ENCODE peak calls at places on chromosome 6, in five cellular contexts. H, V, A, F and B are unnamed samples.

GRCh38 chr6:110338820-110339470 is 19.2 kb downstream of the METTL24 start:
- DNase-seq in V (no peak), H (no peak), A (no peak), F (no peak), B (no peak)

GRCh38 chr6:168948002-168948401 is 305.6 kb downstream of the THBS2 start:
- DNase-seq in H (no peak), V (no peak), A (no peak), F (no peak), B (no peak)

GRCh38 chr6:108463789-108464188 is 96.9 kb upstream of the FOXO3 start:
- DNase-seq in H (no peak), V (no peak), F (no peak), A (no peak), B (no peak)

GRCh38 chr6:142297996-142298753 is 3.6 kb upstream of the ADGRG6 start:
- DNase-seq in A (peak), H (peak), V (no peak), F (peak), B (no peak)

GRCh38 chr6:74366634-74367033 is 670.6 kb downstream of the CD109 start:
- DNase-seq in H (no peak), A (no peak), V (no peak), F (no peak), B (peak)

GRCh38 chr6:148596886-148597455 is 149.9 kb upstream of the UST start:
- DNase-seq in H (no peak), F (no peak), A (no peak), V (no peak), B (no peak)

GRCh38 chr6:5333653-5334052 is 72.3 kb downstream of the FARS2 start:
- DNase-seq in F (peak), V (no peak), A (peak), H (no peak), B (peak)

GRCh38 chr6:85986681-85987080 is 344.0 kb upstream of the SYNCRIP start:
- DNase-seq in A (no peak), V (no peak), H (no peak), F (no peak), B (no peak)

GRCh38 chr6:63634630-63635029 is 972 bp upstream of the PHF3 start:
- DNase-seq in A (peak), H (no peak), F (no peak), V (no peak), B (no peak)

GRCh38 chr6:52116605-52116948 is 29.2 kb upstream of the PKHD1 start:
- DNase-seq in H (no peak), F (no peak), V (no peak), A (no peak), B (no peak)

GRCh38 chr6:142867355-142867801 is 77.6 kb downstream of the HIVEP2 start:
- DNase-seq in V (no peak), H (no peak), A (no peak), F (no peak), B (no peak)

DNA sequence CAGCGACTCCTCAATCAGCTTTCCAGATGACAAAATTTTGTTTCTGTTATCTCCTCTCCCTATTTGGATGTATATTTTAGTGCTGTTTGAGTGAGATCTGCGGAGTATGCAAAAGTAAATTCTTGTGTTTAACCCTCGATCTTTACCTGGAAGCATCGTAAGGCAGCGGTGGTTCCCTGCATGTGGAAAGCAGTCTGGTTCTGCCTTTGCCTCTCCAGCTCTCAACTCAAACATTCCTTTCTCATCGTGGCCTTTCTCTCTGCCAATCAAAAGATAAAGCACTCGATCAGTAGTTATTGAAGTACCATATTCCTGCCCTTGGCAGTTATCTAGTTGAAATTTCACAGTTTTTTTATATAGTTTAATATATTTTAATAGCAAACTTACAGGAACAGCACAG is 44.0 kb upstream of the BTN3A2 start:
- DNase-seq in A (no peak), F (no peak), V (no peak), H (no peak), B (no peak)
- H3K27ac ChIP-seq in A (peak), F (peak), V (no peak), H (no peak), B (no peak)

GRCh38 chr6:33577718-33578117 is 2.4 kb downstream of the BAK1 start:
- DNase-seq in H (no peak), F (no peak), V (no peak), A (no peak), B (no peak)
- H3K27ac ChIP-seq in H (no peak), F (no peak), V (peak), A (no peak), B (peak)

GRCh38 chr6:105901583-105901982 is 184.6 kb upstream of the PRDM1 start:
- DNase-seq in V (no peak), F (no peak), A (no peak), H (no peak), B (no peak)

GRCh38 chr6:105898286-105898685 is 187.8 kb upstream of the PRDM1 start:
- DNase-seq in V (no peak), A (no peak), F (no peak), H (peak), B (no peak)

GRCh38 chr6:105900120-105900937 is 185.8 kb upstream of the PRDM1 start:
- DNase-seq in V (no peak), A (no peak), H (peak), F (no peak), B (no peak)

GRCh38 chr6:105897131-105897530 is 189.0 kb upstream of the PRDM1 start:
- DNase-seq in A (no peak), H (no peak), F (no peak), V (no peak), B (no peak)

DNA sequence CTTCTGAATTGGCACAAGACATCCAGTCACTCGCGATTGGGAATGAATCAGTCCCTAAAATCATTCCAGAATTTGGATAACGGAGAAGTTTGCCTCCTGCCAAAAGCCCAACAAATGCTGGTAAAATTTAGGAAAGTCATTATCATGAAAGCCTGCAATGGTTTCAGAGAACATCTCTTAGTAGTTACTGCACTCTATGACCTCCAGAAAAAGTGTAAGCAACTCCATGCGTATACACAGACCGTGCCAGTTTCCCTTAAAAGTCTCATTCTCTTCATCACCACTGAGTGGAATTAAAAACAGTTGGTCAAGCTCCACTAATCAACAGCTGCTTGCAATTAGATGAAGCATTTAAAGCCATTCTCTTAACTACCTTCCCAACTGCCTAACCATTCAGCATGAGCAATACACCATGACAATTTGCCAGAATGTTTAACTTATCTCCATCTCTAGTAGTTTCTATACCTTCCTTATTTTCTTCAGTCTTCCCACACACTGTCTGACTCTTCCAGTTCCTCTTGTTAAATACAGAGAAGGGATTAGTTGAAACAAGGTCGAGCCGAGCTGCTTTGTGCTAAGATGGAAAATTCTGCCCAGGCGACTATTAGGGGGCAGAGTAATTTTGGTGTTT is 183.6 kb upstream of the PRDM1 start:
- DNase-seq in A (no peak), F (no peak), V (no peak), H (no peak), B (no peak)
- H3K27ac ChIP-seq in A (no peak), F (no peak), V (no peak), H (no peak), B (no peak)

DNA sequence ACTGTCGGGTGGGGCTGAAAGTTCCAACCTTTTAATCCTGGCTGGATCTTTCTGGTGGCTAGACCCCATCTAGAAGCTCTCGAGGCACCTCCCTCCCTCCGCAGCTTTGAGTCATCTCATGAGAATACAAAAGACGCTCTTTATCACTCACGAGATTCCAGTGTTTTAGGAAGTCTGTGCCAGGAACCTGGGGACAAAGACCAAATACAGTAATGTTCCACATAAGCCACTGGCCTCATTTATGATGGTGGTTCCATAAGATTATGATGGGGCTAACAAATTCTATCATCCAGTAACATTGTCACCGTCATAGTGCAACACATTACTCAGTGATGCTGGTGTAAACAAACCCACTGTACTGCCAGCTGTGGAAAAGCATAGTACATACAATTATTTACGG is 48.7 kb downstream of the NCOA7 start:
- DNase-seq in V (no peak), H (no peak), A (no peak), F (no peak), B (no peak)
- H3K27ac ChIP-seq in V (peak), H (no peak), A (no peak), F (no peak), B (no peak)

GRCh38 chr6:46505693-46506512 is 14.7 kb upstream of the RCAN2 start:
- DNase-seq in A (no peak), H (no peak), V (peak), F (no peak), B (no peak)

GRCh38 chr6:46500382-46500781 is 9.1 kb upstream of the RCAN2 start:
- DNase-seq in F (no peak), A (no peak), H (no peak), V (no peak), B (no peak)

GRCh38 chr6:46502486-46503119 is 11.4 kb upstream of the RCAN2 start:
- DNase-seq in A (no peak), V (no peak), F (no peak), H (no peak), B (no peak)

GRCh38 chr6:46504242-46504641 is 13.0 kb upstream of the RCAN2 start:
- DNase-seq in H (no peak), V (no peak), F (no peak), A (no peak), B (no peak)

DNA sequence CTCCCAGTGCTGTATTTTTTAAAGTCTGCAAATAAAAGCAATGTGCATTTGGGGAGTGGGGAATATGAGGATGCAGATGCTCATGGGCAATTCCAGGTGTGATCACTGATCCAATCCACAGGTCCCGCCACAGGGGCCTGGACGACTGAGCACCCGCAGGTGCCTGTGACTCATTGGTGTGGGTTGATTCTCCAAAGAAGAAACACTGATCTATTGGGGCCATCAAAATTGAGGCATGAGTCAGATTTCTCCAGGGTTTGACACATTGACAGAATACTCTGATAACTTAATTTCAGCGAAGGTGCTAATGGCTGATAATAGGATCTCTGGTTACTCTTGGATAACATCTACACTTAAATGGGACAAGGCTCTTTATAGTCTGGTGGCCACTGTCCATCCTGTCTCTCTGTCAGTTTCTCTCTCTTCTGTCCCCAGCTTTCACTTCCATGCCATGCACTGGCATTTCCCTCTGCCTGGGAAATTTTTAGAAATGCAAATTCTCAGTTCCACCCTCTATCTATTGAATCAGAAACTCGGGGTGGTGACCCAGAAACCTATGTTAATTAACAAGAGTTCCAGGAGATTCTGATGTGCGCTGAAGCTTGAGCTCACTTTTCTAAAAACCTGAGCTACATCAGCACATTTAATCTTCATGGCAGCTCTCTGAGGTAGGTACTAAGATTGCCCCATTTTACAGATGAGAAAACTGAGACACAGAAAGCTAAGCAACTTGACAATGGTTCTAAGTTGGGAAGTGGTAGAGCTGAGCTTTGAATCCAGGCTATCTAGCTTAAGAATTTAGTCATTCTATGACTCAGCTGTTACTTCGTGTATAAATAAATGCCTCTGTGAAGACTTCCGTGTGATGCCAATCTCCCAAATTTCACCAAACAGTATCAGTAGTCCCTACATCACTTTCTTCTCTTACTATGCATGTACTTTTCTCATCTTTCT is 10.2 kb upstream of the RCAN2 start:
- DNase-seq in F (no peak), A (no peak), H (no peak), V (no peak), B (no peak)
- H3K27ac ChIP-seq in F (no peak), A (no peak), H (no peak), V (peak), B (no peak)

DNA sequence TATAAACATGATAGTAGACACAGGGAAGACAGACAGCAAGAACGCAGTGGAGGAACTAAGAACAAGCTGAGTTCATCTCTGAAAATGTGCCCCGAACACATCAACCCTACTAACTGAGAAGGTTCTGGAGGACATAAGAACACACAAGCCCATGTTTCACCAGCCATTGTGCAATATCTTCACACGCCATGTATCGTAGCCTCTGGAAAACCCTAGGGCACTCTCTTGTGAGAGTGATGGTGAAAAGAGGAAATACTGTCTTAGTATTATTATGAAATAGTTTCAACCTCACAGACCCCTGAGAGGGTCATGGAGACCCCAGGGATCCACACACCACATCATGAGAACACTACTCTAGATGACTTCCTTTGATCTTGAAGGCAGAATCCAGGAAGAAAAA is 26.1 kb upstream of the FOXF2 start:
- DNase-seq in F (no peak), H (no peak), V (no peak), A (no peak), B (no peak)
- H3K27ac ChIP-seq in F (no peak), H (no peak), V (peak), A (no peak), B (no peak)

GRCh38 chr6:40359808-40360207 is 227.4 kb downstream of the LRFN2 start:
- DNase-seq in A (no peak), V (no peak), F (no peak), H (no peak), B (no peak)

GRCh38 chr6:40358473-40359460 is 228.4 kb downstream of the LRFN2 start:
- DNase-seq in V (no peak), F (no peak), A (no peak), H (no peak), B (no peak)

DNA sequence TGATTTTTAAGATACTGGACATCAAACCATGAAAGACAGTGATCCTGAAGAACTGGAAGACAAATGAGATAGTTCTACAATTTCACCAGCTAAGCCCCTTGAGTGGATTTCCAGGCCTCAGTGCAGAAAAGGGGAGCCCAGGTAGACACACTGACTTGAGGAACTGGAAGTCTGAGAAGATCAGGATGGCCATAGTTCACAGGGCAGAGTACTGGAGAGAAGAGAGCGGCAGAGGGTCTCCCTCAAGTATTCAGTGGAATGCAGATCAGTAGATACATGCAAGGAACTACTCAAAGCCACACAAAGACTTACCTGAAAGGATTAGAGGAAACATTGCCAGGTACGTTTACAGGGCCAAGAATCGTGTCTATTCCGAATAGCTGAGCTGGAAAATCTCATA is 224.3 kb downstream of the LRFN2 start:
- DNase-seq in V (no peak), H (no peak), A (no peak), F (no peak), B (no peak)
- H3K27ac ChIP-seq in V (no peak), H (no peak), A (no peak), F (no peak), B (no peak)